ENCODE peak calls at places on chromosome 9, in six cellular contexts. I, M, F, Y, A and U are unnamed samples.

GRCh38 chr9:96071245-96072124 is 196.0 kb downstream of the ERCC6L2 start:
- DNase-seq in M (peak; percentile 25), Y (no peak), A (peak; percentile 47), F (no peak), I (no peak), U (no peak)

GRCh38 chr9:127562841-127563523 is 49.1 kb upstream of the STXBP1 start:
- DNase-seq in I (no peak), Y (no peak), M (peak; percentile 53), F (no peak), A (peak; percentile 87), U (no peak)

GRCh38 chr9:133360400-133361393 is 4.3 kb downstream of the SURF2 start:
- DNase-seq in M (no peak), F (no peak), I (no peak), A (no peak), Y (no peak), U (no peak)

GRCh38 chr9:79233542-79233941 is 338.2 kb upstream of the TLE4 start:
- DNase-seq in A (peak; percentile 27), F (no peak), M (peak; percentile 40), Y (no peak), I (no peak), U (no peak)

GRCh38 chr9:34322899-34323591 is 6.0 kb downstream of the KIF24 start:
- DNase-seq in M (no peak), A (peak; percentile 23), F (no peak), Y (no peak), I (no peak), U (no peak)

GRCh38 chr9:3528466-3528865 is 2.7 kb upstream of the RFX3 start:
- DNase-seq in Y (peak; percentile 50), A (no peak), M (no peak), F (no peak), I (no peak), U (no peak)

GRCh38 chr9:93200449-93200742 is 16.5 kb downstream of the WNK2 start:
- DNase-seq in A (no peak), Y (no peak), I (no peak), F (no peak), M (no peak), U (no peak)

GRCh38 chr9:71984388-71985069 is 73.1 kb downstream of the C9orf85 start:
- DNase-seq in M (peak; percentile 90), F (no peak), A (peak; percentile 77), I (no peak), Y (no peak), U (no peak)

GRCh38 chr9:91395106-91395552 is 28.5 kb downstream of the NFIL3 start:
- DNase-seq in A (peak; percentile 53), M (peak; percentile 74), Y (no peak), F (no peak), I (no peak), U (no peak)

GRCh38 chr9:110767559-110768063 is 99.0 kb downstream of the MUSK start:
- DNase-seq in M (peak; percentile 69), A (peak; percentile 51), I (no peak), Y (no peak), F (no peak), U (no peak)

GRCh38 chr9:120579139-120579749 is 723 bp downstream of the CDK5RAP2 start:
- DNase-seq in I (no peak), F (no peak), Y (no peak), M (no peak), A (no peak), U (no peak)

GRCh38 chr9:6956796-6957355 is 199.1 kb downstream of the KDM4C start:
- DNase-seq in A (no peak), I (no peak), F (no peak), Y (no peak), M (no peak), U (no peak)

GRCh38 chr9:95830768-95831167 is 44.7 kb upstream of the ERCC6L2 start:
- DNase-seq in F (no peak), A (no peak), M (no peak), I (no peak), Y (no peak), U (no peak)

GRCh38 chr9:83199240-83199639 is 136.3 kb upstream of the RASEF start:
- DNase-seq in I (no peak), M (peak; percentile 48), F (no peak), Y (no peak), A (peak; percentile 25), U (no peak)

GRCh38 chr9:5688109-5688508 is 59.2 kb downstream of the RIC1 start:
- DNase-seq in Y (no peak), A (peak; percentile 31), I (no peak), F (no peak), M (no peak), U (no peak)

GRCh38 chr9:35656841-35657326 is 935 bp downstream of the RMRP start:
- DNase-seq in Y (no peak), M (no peak), I (no peak), F (peak; percentile 10), A (no peak), U (no peak)

GRCh38 chr9:129697111-129697955 is 31.9 kb downstream of the PRRX2 start:
- DNase-seq in M (peak; percentile 85), F (no peak), A (peak; percentile 78), I (no peak), Y (no peak), U (no peak)

GRCh38 chr9:82791685-82792084 is 271.3 kb downstream of the RASEF start:
- DNase-seq in I (no peak), F (no peak), A (no peak), M (no peak), Y (no peak), U (no peak)

GRCh38 chr9:12775963-12776774 is 1.3 kb downstream of the LURAP1L start:
- DNase-seq in I (no peak), F (no peak), Y (no peak), A (peak; percentile 89), M (peak; percentile 91), U (peak; percentile 78)

GRCh38 chr9:130276955-130277354 is 11.4 kb downstream of the HMCN2 start:
- DNase-seq in Y (no peak), A (no peak), M (no peak), F (no peak), I (no peak), U (no peak)

GRCh38 chr9:17318821-17319320 is 184.0 kb downstream of the CNTLN start:
- DNase-seq in A (peak; percentile 27), I (no peak), M (peak; percentile 38), F (no peak), Y (no peak), U (no peak)

GRCh38 chr9:37667706-37668672 is 17.2 kb downstream of the FRMPD1 start:
- DNase-seq in M (no peak), I (no peak), F (peak; percentile 47), A (no peak), Y (no peak), U (no peak)

GRCh38 chr9:124812401-124813016 is 35.6 kb downstream of the OLFML2A start:
- DNase-seq in Y (no peak), F (no peak), A (peak; percentile 99), M (peak; percentile 89), I (no peak), U (no peak)

GRCh38 chr9:35341021-35341420 is 148.9 kb upstream of the RUSC2 start:
- DNase-seq in Y (no peak), F (no peak), I (no peak), M (no peak), A (no peak), U (no peak)

GRCh38 chr9:35882265-35882848 is 12.2 kb upstream of the OR13J1 start:
- DNase-seq in M (peak; percentile 74), F (no peak), A (peak; percentile 71), I (peak; percentile 26), Y (peak; percentile 71), U (peak; percentile 44)

GRCh38 chr9:129194222-129194621 is 16.2 kb upstream of the IER5L start:
- DNase-seq in A (no peak), F (no peak), I (no peak), Y (no peak), M (no peak), U (no peak)

GRCh38 chr9:76846307-76846706 is 59.6 kb downstream of the PRUNE2 start:
- DNase-seq in Y (no peak), I (no peak), F (no peak), M (no peak), A (peak; percentile 19), U (no peak)

GRCh38 chr9:87359264-87359663 is 138.4 kb upstream of the DAPK1 start:
- DNase-seq in M (no peak), A (no peak), F (no peak), Y (no peak), I (no peak), U (no peak)

GRCh38 chr9:20618361-20618799 is 3.9 kb downstream of the MLLT3 start:
- DNase-seq in Y (peak; percentile 2), I (no peak), A (peak; percentile 77), M (peak; percentile 57), F (no peak), U (no peak)

GRCh38 chr9:135889564-135890189 is 17.7 kb downstream of the CAMSAP1 start:
- DNase-seq in M (no peak), A (no peak), Y (no peak), I (no peak), F (no peak), U (no peak)

GRCh38 chr9:69893057-69893456 is 72.4 kb downstream of the CFAP95 start:
- DNase-seq in M (no peak), Y (no peak), A (no peak), F (no peak), I (no peak), U (no peak)

GRCh38 chr9:107251756-107252322 is 31.2 kb upstream of the RAD23B start:
- DNase-seq in M (peak; percentile 98), I (no peak), Y (no peak), A (peak; percentile 95), F (no peak), U (no peak)